ENCODE peak calls at places on chromosome 2, in ten cellular contexts. T is kidney epithelial cell; D is activated CD8-positive, alpha-beta memory T cell treated with anti-CD3 and anti-CD28 coated beads, Interleukin-2, amount 50 U/mL, for 48 hours; I is stimulated activated CD4-positive, alpha-beta T cell treated with anti-CD3 and anti-CD28 coated beads, Interleukin-15, amount 100 ng/mL, for 24 hours; K is activated CD4-positive, alpha-beta T cell treated with anti-CD3 and anti-CD28 coated beads, Interleukin-2, amount 50 U/mL, for 1 hour; X is neuronal stem cell; H is endothelial cell; W is tibial artery; P is T-helper 1 cell; A is sciatic nerve. V is an unnamed sample.

GRCh38 chr2:8882094-8882493 is 44.7 kb upstream of the KIDINS220 start:
- DNase-seq in T (no peak), D (no peak), I (peak), K (no peak), X (peak), H (peak), W (no peak), P (no peak), A (no peak), V (no peak)

GRCh38 chr2:56474412-56475158 is 290.8 kb downstream of the CCDC85A start:
- DNase-seq in T (peak), D (no peak), I (no peak), K (no peak), X (no peak), H (no peak), W (no peak), P (no peak), A (no peak), V (no peak)

GRCh38 chr2:99451280-99451679 is 38.5 kb downstream of the REV1 start:
- DNase-seq in T (no peak), D (no peak), I (no peak), K (no peak), X (no peak), H (no peak), W (no peak), P (no peak), A (no peak), V (no peak)

GRCh38 chr2:96953611-96954489 is 32.5 kb downstream of the FAM178B start:
- DNase-seq in T (no peak), D (no peak), I (peak), K (no peak), X (no peak), H (no peak), W (no peak), P (no peak), A (no peak), V (no peak)

GRCh38 chr2:96129528-96130120 is 8.7 kb downstream of the ASTL start:
- DNase-seq in T (no peak), D (no peak), I (no peak), K (no peak), X (no peak), H (no peak), W (no peak), P (no peak), A (no peak), V (no peak)

GRCh38 chr2:154945977-154946376 is 247.5 kb downstream of the KCNJ3 start:
- DNase-seq in T (no peak), D (no peak), I (no peak), K (no peak), X (no peak), H (no peak), W (no peak), P (no peak), A (no peak), V (no peak)

GRCh38 chr2:96949701-96950350 is 36.6 kb downstream of the FAM178B start:
- DNase-seq in T (no peak), D (no peak), I (no peak), K (no peak), X (no peak), H (no peak), W (no peak), P (no peak), A (peak), V (no peak)

GRCh38 chr2:205556841-205557539 is 125.3 kb upstream of the NRP2 start:
- DNase-seq in T (no peak), D (no peak), I (no peak), K (no peak), X (no peak), H (no peak), W (no peak), P (no peak), A (no peak), V (no peak)